ENCODE peak calls at places on chromosomes 5 and 9, in eight cellular contexts. N is neural crest cell; O is choroid plexus epithelial cell; L is stimulated activated CD4-positive, alpha-beta T cell treated with anti-CD3 and anti-CD28 coated beads, Interleukin-12 subunit alpha, Interleukin-12 subunit beta, amount 100 ng/mL, for 48 hours; T is nephron progenitor cell; K is astrocyte of the spinal cord; W is caudate nucleus; C is small intestine. X is an unnamed sample.

GRCh38 chr9:137671721-137672120 is 52.9 kb downstream of the EHMT1 start:
- DNase-seq in N (no peak), O (no peak), L (no peak), T (no peak), K (no peak), W (no peak), C (no peak), X (no peak)

GRCh38 chr5:179301796-179302195 is 43.5 kb downstream of the ADAMTS2 start:
- DNase-seq in N (no peak), O (no peak), L (no peak), T (no peak), K (no peak), W (no peak), C (no peak), X (no peak)

GRCh38 chr9:37694355-37694754 is 43.6 kb downstream of the FRMPD1 start:
- DNase-seq in N (no peak), O (no peak), L (no peak), T (no peak), K (no peak), W (no peak), C (no peak), X (no peak)

GRCh38 chr9:3514786-3515185 is 11.0 kb downstream of the RFX3 start:
- DNase-seq in N (no peak), O (no peak), L (no peak), T (no peak), K (no peak), W (no peak), C (no peak), X (no peak)

GRCh38 chr5:30040483-30041116 is 1152.9 kb upstream of the CDH6 start:
- DNase-seq in N (peak; percentile 79), O (peak; percentile 93), L (peak; percentile 0), T (peak; percentile 67), K (peak; percentile 83), W (no peak), C (peak; percentile 25), X (peak; percentile 3)

GRCh38 chr9:123216387-123216786 is 52.0 kb downstream of the STRBP start:
- DNase-seq in N (no peak), O (no peak), L (no peak), T (no peak), K (no peak), W (no peak), C (no peak), X (no peak)

GRCh38 chr9:136981588-136982231 is 1.1 kb upstream of the LCNL1 start:
- DNase-seq in N (no peak), O (peak; percentile 46), L (no peak), T (peak; percentile 7), K (no peak), W (peak; percentile 41), C (no peak), X (peak; percentile 56)

GRCh38 chr5:168680395-168680794 is 101.2 kb upstream of the PANK3 start:
- DNase-seq in N (no peak), O (no peak), L (no peak), T (no peak), K (no peak), W (no peak), C (no peak), X (no peak)

GRCh38 chr9:123329329-123329955 is 26.6 kb upstream of the CRB2 start:
- DNase-seq in N (no peak), O (no peak), L (no peak), T (no peak), K (no peak), W (no peak), C (peak; percentile 52), X (no peak)

GRCh38 chr9:26856413-26857032 is 36.1 kb downstream of the CAAP1 start:
- DNase-seq in N (peak; percentile 23), O (peak; percentile 77), L (peak; percentile 41), T (peak; percentile 36), K (peak; percentile 54), W (no peak), C (peak; percentile 70), X (no peak)